ENCODE peak calls at places on chromosomes 11 and 22, in six cellular contexts. A is NCI-H748 treated with DMSO at 0.1 percent for 48 hours; D is activated naive CD8-positive, alpha-beta T cell treated with anti-CD3 and anti-CD28 coated beads, Interleukin-2, amount 10 ng/mL, durations not matched to agents 7 days and 5 days; S is adrenal gland; O is cardiac fibroblast; M is mucosa of descending colon. X is an unnamed sample.

GRCh38 chr22:44425356-44425755 is 72.7 kb downstream of the RTL6 start:
- DNase-seq in O (no peak), D (no peak), M (no peak), A (no peak), S (no peak), X (no peak)

GRCh38 chr11:78195917-78196545 is 7.3 kb downstream of the USP35 start:
- DNase-seq in O (no peak), S (peak), M (no peak), A (no peak), D (no peak), X (peak)

GRCh38 chr22:27662359-27663030 is 139.1 kb downstream of the MN1 start:
- DNase-seq in S (peak), A (no peak), D (no peak), M (peak), O (no peak), X (peak)

GRCh38 chr11:91170711-91171110 is 947.9 kb upstream of the CHORDC1 start:
- DNase-seq in S (no peak), O (peak), A (no peak), D (no peak), M (no peak), X (no peak)

GRCh38 chr22:44550666-44551491 is 52.8 kb upstream of the RTL6 start:
- DNase-seq in D (no peak), O (peak), A (no peak), S (peak), M (peak), X (peak)

GRCh38 chr11:88683024-88683423 is 345.5 kb upstream of the CTSC start:
- DNase-seq in M (no peak), O (no peak), A (no peak), S (no peak), D (no peak), X (no peak)

GRCh38 chr11:64173616-64174355 is 7.9 kb upstream of the MACROD1 start:
- DNase-seq in A (no peak), S (no peak), M (no peak), D (no peak), O (peak), X (no peak)

GRCh38 chr11:72609045-72609444 is 65.2 kb downstream of the PDE2A start:
- DNase-seq in S (no peak), M (no peak), D (no peak), O (peak), A (no peak), X (no peak)

GRCh38 chr11:1546536-1547466 is 25.3 kb downstream of the DUSP8 start:
- DNase-seq in S (peak), O (peak), D (peak), M (peak), A (peak), X (peak)

GRCh38 chr11:64874308-64874707 is 4.1 kb downstream of the EHD1 start:
- DNase-seq in M (no peak), D (no peak), O (no peak), S (no peak), A (no peak), X (peak)

GRCh38 chr22:35064664-35065063 is 1.3 kb upstream of the ISX start:
- DNase-seq in M (peak), D (no peak), S (no peak), O (no peak), A (no peak), X (no peak)

GRCh38 chr22:46881373-46882118 is 119.1 kb downstream of the TBC1D22A start:
- DNase-seq in O (peak), S (no peak), A (no peak), D (no peak), M (no peak), X (peak)

GRCh38 chr11:69131644-69132300 is 24.0 kb upstream of the SMIM38 start:
- DNase-seq in D (no peak), S (peak), M (peak), A (peak), O (peak), X (peak)

GRCh38 chr11:13277719-13278619 is at the start of gene BMAL1:
- DNase-seq in A (no peak), S (peak), M (peak), O (peak), D (peak), X (peak)

GRCh38 chr11:65530157-65530496 is 5.2 kb downstream of the SCYL1 start:
- DNase-seq in O (no peak), S (no peak), M (no peak), D (no peak), A (no peak), X (no peak)

GRCh38 chr22:23067691-23068090 is 2.6 kb upstream of the GNAZ start:
- DNase-seq in A (no peak), S (no peak), M (no peak), D (no peak), O (peak), X (peak)

GRCh38 chr11:35204614-35205013 is 65.6 kb downstream of the CD44 start:
- DNase-seq in O (no peak), S (no peak), D (no peak), A (no peak), M (no peak), X (no peak)